ENCODE peak calls at places on chromosomes 6 and 20, in six cellular contexts. H, F, E, A, B and R are unnamed samples.

GRCh38 chr20:47799116-47799715 is 13.9 kb upstream of the SULF2 start:
- DNase-seq in H (no peak), A (no peak), B (no peak), E (no peak), F (peak; percentile 45), R (no peak)

GRCh38 chr6:111503194-111503593 is 20.2 kb upstream of the REV3L start:
- DNase-seq in B (no peak), E (peak; percentile 47), A (no peak), H (no peak), F (no peak), R (no peak)

GRCh38 chr6:23591761-23592160 is 534.3 kb upstream of the NRSN1 start:
- DNase-seq in A (no peak), F (no peak), H (no peak), B (no peak), E (no peak), R (no peak)

GRCh38 chr20:47204008-47204745 is 152.3 kb downstream of the ZMYND8 start:
- DNase-seq in H (no peak), B (peak; percentile 92), A (no peak), F (no peak), E (peak; percentile 60), R (no peak)

GRCh38 chr20:47356526-47357295 is at the start of gene ZMYND8:
- DNase-seq in B (peak; percentile 77), H (peak; percentile 92), A (peak; percentile 93), F (peak; percentile 86), E (peak; percentile 82), R (peak; percentile 93)

GRCh38 chr20:44576297-44576696 is 6.1 kb upstream of the PKIG start:
- DNase-seq in E (no peak), B (no peak), F (no peak), A (peak; percentile 79), H (no peak), R (no peak)

GRCh38 chr6:53066059-53066406 is 829 bp downstream of the FBXO9 start:
- DNase-seq in A (peak; percentile 15), F (peak; percentile 58), E (no peak), H (peak; percentile 12), B (no peak), R (peak; percentile 30)

GRCh38 chr6:131581523-131581922 is 8.5 kb downstream of the ARG1 start:
- DNase-seq in F (no peak), A (no peak), H (no peak), E (no peak), B (no peak), R (no peak)

GRCh38 chr20:50172347-50173013 is 18.1 kb upstream of the CEBPB start:
- DNase-seq in A (no peak), E (peak; percentile 55), F (peak; percentile 95), B (no peak), H (peak; percentile 81), R (peak; percentile 73)

GRCh38 chr6:10146723-10147451 is 268.0 kb downstream of the TFAP2A start:
- DNase-seq in H (no peak), B (peak; percentile 40), F (no peak), A (peak; percentile 51), E (peak; percentile 5), R (peak; percentile 13)

GRCh38 chr6:28910901-28911680 is 12.7 kb downstream of the TRIM27 start:
- DNase-seq in A (no peak), B (no peak), E (no peak), H (no peak), F (no peak), R (no peak)
- TF ChIP-seq CTCF in A (no peak), B (no peak), E (no peak), H (no peak), F (no peak), R (no peak)

GRCh38 chr6:153215242-153215641 is 84.2 kb upstream of the RGS17 start:
- DNase-seq in H (no peak), F (no peak), A (no peak), E (no peak), B (no peak), R (no peak)
- TF ChIP-seq CTCF in H (no peak), F (no peak), A (no peak), E (no peak), B (no peak), R (no peak)

GRCh38 chr6:6591778-6592388 is 3.4 kb downstream of the LY86 start:
- DNase-seq in F (peak; percentile 36), B (no peak), E (no peak), H (no peak), A (peak; percentile 88), R (no peak)
- TF ChIP-seq CTCF in F (no peak), B (no peak), E (no peak), H (no peak), A (no peak), R (no peak)

GRCh38 chr6:128885381-128885780 is 2.4 kb downstream of the LAMA2 start:
- DNase-seq in B (no peak), A (no peak), F (no peak), E (no peak), H (no peak), R (no peak)

GRCh38 chr6:128888444-128889175 is 5.7 kb downstream of the LAMA2 start:
- DNase-seq in A (no peak), H (no peak), E (no peak), F (no peak), B (no peak), R (no peak)

GRCh38 chr6:128882560-128882959 is 378 bp upstream of the LAMA2 start:
- DNase-seq in B (no peak), E (no peak), F (no peak), H (no peak), A (no peak), R (no peak)

DNA sequence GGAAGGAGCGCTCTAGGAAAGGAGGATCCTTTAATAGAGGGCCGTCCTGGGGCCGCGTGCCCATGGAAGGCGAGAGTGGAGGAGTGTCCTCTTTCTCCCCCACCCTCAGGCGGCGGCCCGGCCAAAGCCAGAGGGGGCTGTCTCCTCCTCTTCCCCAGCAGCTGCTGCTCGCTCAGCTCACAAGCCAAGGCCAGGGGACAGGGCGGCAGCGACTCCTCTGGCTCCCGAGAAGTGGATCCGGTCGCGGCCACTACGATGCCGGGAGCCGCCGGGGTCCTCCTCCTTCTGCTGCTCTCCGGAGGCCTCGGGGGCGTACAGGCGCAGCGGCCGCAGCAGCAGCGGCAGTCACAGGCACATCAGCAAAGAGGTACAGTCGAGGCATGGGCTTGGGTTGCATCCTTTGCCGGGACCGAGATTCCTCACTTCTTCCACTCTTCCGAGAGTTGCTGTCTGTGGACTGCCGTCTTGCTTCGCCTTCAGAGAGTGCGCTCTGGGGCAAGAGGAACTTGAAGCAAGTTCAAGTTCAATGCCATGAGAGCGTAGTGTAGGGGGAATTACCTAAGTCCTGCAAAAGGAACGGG is at the start of gene LAMA2:
- DNase-seq in A (no peak), E (peak; percentile 61), F (peak; percentile 94), H (peak; percentile 50), B (no peak), R (peak; percentile 67)
- TF ChIP-seq CTCF in A (no peak), E (no peak), F (peak; percentile 58), H (peak; percentile 16), B (no peak), R (no peak)

DNA sequence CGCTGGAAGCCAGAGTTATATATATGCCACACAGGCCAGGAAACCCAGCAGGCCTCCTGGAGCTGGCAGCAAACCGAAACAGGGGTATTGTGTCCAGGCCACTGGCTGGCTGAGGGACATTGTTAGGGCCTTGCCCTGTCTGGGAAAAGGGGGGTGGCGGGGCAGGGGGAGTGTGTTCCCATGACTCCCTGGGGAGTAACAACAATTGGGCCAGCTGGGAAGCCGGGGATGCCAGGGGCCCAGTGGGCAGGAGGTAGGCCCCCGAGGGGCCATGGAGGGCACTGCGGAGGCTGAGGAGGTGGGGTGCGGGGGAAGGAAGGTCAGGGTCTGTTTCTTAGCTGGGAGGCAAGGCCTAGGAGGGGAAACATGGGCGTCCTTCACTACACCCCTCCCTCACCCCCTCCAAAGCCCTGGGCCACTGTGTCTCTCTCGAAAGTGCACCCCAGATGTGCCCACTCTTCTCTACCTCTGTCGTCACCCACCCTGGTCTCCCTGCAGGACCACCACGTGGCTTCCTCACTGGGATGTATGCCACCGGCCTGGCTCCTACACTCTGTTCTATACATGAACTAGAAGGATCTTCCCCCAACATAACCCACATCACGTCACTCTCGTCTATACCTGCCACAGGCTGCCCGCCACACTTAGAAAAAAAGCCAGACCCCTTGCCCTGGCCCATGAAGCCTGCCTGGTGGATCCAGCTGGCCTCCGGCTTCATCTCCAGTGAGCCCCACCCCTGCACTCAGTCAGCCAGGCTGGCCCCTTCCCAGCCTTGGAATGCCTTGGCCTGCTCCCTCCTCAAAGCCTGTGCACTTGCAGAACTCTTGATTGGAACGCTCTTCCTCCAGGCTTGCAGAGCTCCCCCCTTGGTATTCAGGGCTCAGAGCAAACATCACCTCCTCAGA is 7.8 kb upstream of the E2F1 start:
- DNase-seq in E (no peak), A (no peak), F (no peak), B (no peak), H (no peak), R (no peak)
- TF ChIP-seq CTCF in E (no peak), A (no peak), F (no peak), B (no peak), H (peak; percentile 6), R (no peak)

GRCh38 chr6:136737343-136738177 is 54.7 kb downstream of the MAP3K5 start:
- DNase-seq in E (peak; percentile 75), B (no peak), A (no peak), F (no peak), H (no peak), R (no peak)

GRCh38 chr6:136740050-136740974 is 52.0 kb downstream of the MAP3K5 start:
- DNase-seq in F (no peak), A (no peak), B (no peak), E (no peak), H (no peak), R (no peak)

GRCh38 chr6:136739071-136739470 is 53.2 kb downstream of the MAP3K5 start:
- DNase-seq in F (no peak), A (no peak), B (no peak), H (no peak), E (no peak), R (no peak)

GRCh38 chr6:136738178-136739057 is 53.9 kb downstream of the MAP3K5 start:
- DNase-seq in H (no peak), F (no peak), B (no peak), E (peak; percentile 35), A (no peak), R (no peak)

DNA sequence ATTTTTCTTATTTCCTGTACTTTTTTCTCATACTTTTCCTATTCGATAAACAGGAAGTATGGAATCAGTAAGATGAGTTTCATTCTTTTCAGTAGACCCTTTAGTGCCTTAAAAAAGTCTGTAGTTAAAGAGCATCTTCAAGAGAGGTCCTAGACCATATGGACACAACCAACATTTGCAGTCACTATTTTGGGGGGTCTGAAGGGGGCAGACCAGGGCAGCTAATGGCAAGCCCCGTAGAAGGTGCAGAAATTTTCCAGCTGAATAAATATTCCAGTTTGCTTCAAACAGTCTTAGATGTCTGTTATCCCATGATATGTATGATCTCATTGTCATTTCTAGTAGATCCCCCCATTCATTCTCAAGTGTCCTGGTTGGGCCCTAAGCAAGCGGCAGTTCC is 52.8 kb downstream of the MAP3K5 start:
- DNase-seq in H (no peak), B (no peak), E (no peak), F (no peak), A (no peak), R (no peak)
- TF ChIP-seq CTCF in H (no peak), B (no peak), E (no peak), F (no peak), A (peak; percentile 28), R (no peak)